ENCODE peak calls at places on chromosomes 1 and 21, in five cellular contexts. H, C, K, M and X are unnamed samples.

GRCh38 chr1:24389231-24389678 is 24.3 kb downstream of the STPG1 start:
- DNase-seq in H (no peak), C (no peak), K (no peak), M (no peak), X (peak)

GRCh38 chr1:23122796-23123195 is 45.9 kb downstream of the LUZP1 start:
- DNase-seq in H (no peak), C (no peak), K (no peak), M (no peak), X (no peak)

GRCh38 chr1:160277987-160278386 is 6.9 kb downstream of the PEX19 start:
- DNase-seq in H (no peak), C (no peak), K (no peak), M (no peak), X (no peak)

GRCh38 chr1:203388683-203389082 is 37.8 kb upstream of the FMOD start:
- DNase-seq in H (no peak), C (no peak), K (no peak), M (no peak), X (no peak)

GRCh38 chr1:40925834-40926403 is 53.6 kb upstream of the CTPS1 start:
- DNase-seq in H (no peak), C (no peak), K (no peak), M (no peak), X (no peak)

GRCh38 chr1:159030311-159030710 is 20.6 kb downstream of the IFI16 start:
- DNase-seq in H (no peak), C (no peak), K (no peak), M (no peak), X (no peak)

GRCh38 chr1:26274801-26275425 is 5.0 kb upstream of the SH3BGRL3 start:
- DNase-seq in H (no peak), C (no peak), K (no peak), M (no peak), X (peak)

GRCh38 chr1:174877208-174877673 is 122.5 kb upstream of the CACYBP start:
- DNase-seq in H (no peak), C (no peak), K (no peak), M (no peak), X (no peak)

GRCh38 chr1:7644906-7645750 is 126.0 kb upstream of the VAMP3 start:
- DNase-seq in H (no peak), C (no peak), K (no peak), M (no peak), X (no peak)

GRCh38 chr1:185735667-185736105 is 1.5 kb downstream of the HMCN1 start:
- DNase-seq in H (no peak), C (no peak), K (no peak), M (no peak), X (no peak)

GRCh38 chr1:214574598-214575411 is 23.4 kb upstream of the PTPN14 start:
- DNase-seq in H (no peak), C (no peak), K (no peak), M (no peak), X (no peak)

GRCh38 chr1:29789221-29789909 is 553.0 kb downstream of the PTPRU start:
- DNase-seq in H (no peak), C (no peak), K (no peak), M (no peak), X (peak)

GRCh38 chr1:227059076-227059475 is 119.0 kb downstream of the COQ8A start:
- DNase-seq in H (no peak), C (no peak), K (no peak), M (no peak), X (no peak)

GRCh38 chr1:173205146-173206051 is 1.7 kb downstream of the TNFSF4 start:
- DNase-seq in H (no peak), C (no peak), K (no peak), M (peak), X (no peak)

GRCh38 chr1:230067871-230068814 is 1.1 kb downstream of the GALNT2 start:
- DNase-seq in H (no peak), C (peak), K (no peak), M (no peak), X (no peak)

GRCh38 chr21:46219591-46220239 is 8.9 kb downstream of the LSS start:
- DNase-seq in H (no peak), C (no peak), K (no peak), M (no peak), X (no peak)

GRCh38 chr21:44475266-44475665 is 20.0 kb downstream of the LRRC3 start:
- DNase-seq in H (no peak), C (no peak), K (no peak), M (no peak), X (no peak)

GRCh38 chr1:212451416-212452322 is 18.9 kb downstream of the NENF start:
- DNase-seq in H (no peak), C (no peak), K (no peak), M (no peak), X (no peak)

GRCh38 chr1:192311281-192311680 is 5.5 kb upstream of the RGS21 start:
- DNase-seq in H (no peak), C (no peak), K (peak), M (peak), X (no peak)

GRCh38 chr1:58762806-58763205 is 21.0 kb downstream of the JUN start:
- DNase-seq in H (no peak), C (no peak), K (no peak), M (peak), X (no peak)

GRCh38 chr1:15736035-15736665 is at the start of gene SLC25A34:
- DNase-seq in H (no peak), C (no peak), K (no peak), M (no peak), X (no peak)

GRCh38 chr1:64934115-64934880 is 32.1 kb downstream of the JAK1 start:
- DNase-seq in H (no peak), C (no peak), K (no peak), M (peak), X (peak)

GRCh38 chr1:7178741-7179140 is 393.5 kb downstream of the CAMTA1 start:
- DNase-seq in H (no peak), C (no peak), K (no peak), M (no peak), X (no peak)

GRCh38 chr21:31293986-31294385 is 50.1 kb downstream of the TIAM1 start:
- DNase-seq in H (no peak), C (no peak), K (peak), M (peak), X (no peak)

GRCh38 chr1:83515566-83516169 is 483.3 kb downstream of the TTLL7 start:
- DNase-seq in H (no peak), C (no peak), K (no peak), M (peak), X (no peak)

GRCh38 chr1:231855966-231856365 is 229.4 kb downstream of the DISC1 start:
- DNase-seq in H (no peak), C (no peak), K (no peak), M (peak), X (no peak)

GRCh38 chr21:37079211-37079824 is 6.3 kb downstream of the TTC3 start:
- DNase-seq in H (no peak), C (no peak), K (no peak), M (no peak), X (no peak)
- TF ChIP-seq CTCF in H (no peak), C (no peak), K (no peak), M (peak), X (no peak)

GRCh38 chr1:207753611-207754010 is 1.8 kb downstream of the CD46 start:
- DNase-seq in H (no peak), C (no peak), K (no peak), M (no peak), X (no peak)

GRCh38 chr1:207754011-207754410 is 2.2 kb downstream of the CD46 start:
- DNase-seq in H (no peak), C (no peak), K (no peak), M (no peak), X (no peak)

GRCh38 chr1:207752456-207753132 is 740 bp downstream of the CD46 start:
- DNase-seq in H (no peak), C (peak), K (no peak), M (no peak), X (peak)

GRCh38 chr1:207750901-207751300 is 953 bp upstream of the CD46 start:
- DNase-seq in H (no peak), C (no peak), K (no peak), M (no peak), X (no peak)

GRCh38 chr1:207751790-207752455 is at the start of gene CD46:
- DNase-seq in H (peak), C (peak), K (peak), M (peak), X (peak)
- TF ChIP-seq CTCF in H (no peak), C (no peak), K (no peak), M (no peak), X (no peak)

GRCh38 chr1:87334351-87335174 is 5.9 kb downstream of the LMO4 start:
- DNase-seq in H (no peak), C (no peak), K (no peak), M (peak), X (no peak)
- TF ChIP-seq CTCF in H (no peak), C (no peak), K (peak), M (no peak), X (no peak)

DNA sequence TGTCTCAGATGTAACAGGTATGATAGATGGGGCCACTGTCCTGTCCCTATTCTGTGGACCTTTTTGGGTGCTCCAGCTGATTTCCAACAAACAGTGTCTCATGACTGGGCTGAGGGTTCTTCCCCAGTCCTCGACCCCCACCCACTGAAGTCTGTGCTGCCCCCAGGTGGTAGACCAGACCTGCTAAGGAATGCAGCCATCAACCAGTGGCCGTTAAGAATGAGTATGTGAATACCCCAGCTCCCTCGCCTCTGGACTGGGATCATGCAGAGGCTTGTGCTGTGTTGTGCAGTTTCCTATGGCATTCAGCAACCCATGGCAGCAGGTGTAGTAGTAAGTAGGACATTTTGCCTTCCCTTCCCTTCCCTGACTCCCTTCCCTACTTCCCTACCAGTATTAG is 183.1 kb upstream of the KAZN start:
- DNase-seq in H (no peak), C (peak), K (no peak), M (no peak), X (no peak)
- TF ChIP-seq CTCF in H (no peak), C (no peak), K (no peak), M (no peak), X (no peak)

DNA sequence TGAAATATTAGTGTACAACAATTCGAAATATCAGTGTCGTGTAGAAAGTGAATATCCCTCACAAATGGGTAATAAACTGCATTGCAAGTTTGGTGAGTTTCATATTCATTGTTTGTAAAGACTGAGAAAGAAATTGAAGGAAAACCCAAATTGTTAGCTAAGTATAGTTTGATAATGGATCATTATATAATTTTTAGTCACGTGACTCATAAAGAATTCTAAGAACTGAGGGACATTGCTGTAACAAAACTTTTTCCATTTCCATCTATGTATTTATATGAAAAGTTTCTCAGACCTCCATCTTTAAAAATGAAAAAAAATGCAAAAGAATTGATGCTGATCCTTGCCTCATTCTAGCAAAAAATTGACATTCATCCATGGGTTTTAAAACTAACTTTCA is 36.0 kb upstream of the SGIP1 start:
- DNase-seq in H (no peak), C (no peak), K (no peak), M (no peak), X (no peak)
- TF ChIP-seq CTCF in H (no peak), C (no peak), K (no peak), M (no peak), X (no peak)

GRCh38 chr1:151908228-151908691 is 1.1 kb downstream of the THEM4 start:
- DNase-seq in H (no peak), C (no peak), K (no peak), M (no peak), X (no peak)
- TF ChIP-seq CTCF in H (no peak), C (no peak), K (no peak), M (no peak), X (no peak)

GRCh38 chr1:5554111-5554510 is 438.1 kb downstream of the NPHP4 start:
- DNase-seq in H (no peak), C (no peak), K (no peak), M (no peak), X (no peak)

GRCh38 chr1:5552787-5553484 is 439.3 kb downstream of the NPHP4 start:
- DNase-seq in H (no peak), C (no peak), K (no peak), M (no peak), X (peak)

GRCh38 chr1:5555853-5556252 is 436.4 kb downstream of the NPHP4 start:
- DNase-seq in H (no peak), C (no peak), K (no peak), M (no peak), X (no peak)

GRCh38 chr1:5554784-5555183 is 437.4 kb downstream of the NPHP4 start:
- DNase-seq in H (no peak), C (no peak), K (no peak), M (no peak), X (peak)

DNA sequence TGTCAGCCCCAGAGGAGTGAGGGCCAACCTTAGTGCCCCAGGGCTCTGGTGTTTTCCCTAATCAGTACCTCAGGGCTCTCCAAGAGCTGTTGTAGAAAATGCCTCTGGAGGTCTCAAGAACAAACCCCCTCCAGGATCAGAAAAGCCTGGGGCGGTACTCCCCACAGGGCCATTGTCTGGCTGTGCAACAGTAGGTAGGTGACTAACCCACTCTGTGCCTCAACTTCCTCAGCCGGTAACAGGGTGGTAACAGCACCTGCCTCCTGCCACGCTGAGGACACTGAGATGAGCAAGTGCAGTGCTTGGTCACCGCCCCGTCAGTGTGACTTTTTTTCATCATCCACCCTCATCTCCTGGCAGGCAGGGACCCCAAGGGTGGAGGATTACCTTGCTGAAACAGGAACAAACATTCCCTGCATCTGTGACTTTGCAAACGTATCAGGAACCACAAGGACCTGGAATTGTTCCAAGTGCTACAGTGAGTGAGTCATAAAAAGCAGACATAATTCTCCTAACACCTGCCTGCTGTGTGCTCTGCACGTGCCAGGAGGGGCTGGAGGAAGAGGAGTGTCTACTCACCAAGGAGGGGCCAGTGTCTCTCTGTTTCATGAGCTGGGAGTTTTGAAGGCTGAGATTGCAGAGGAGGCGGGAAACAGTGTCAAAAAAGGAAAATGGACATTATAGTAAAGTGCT is 440.8 kb downstream of the NPHP4 start:
- DNase-seq in H (no peak), C (no peak), K (no peak), M (no peak), X (peak)
- TF ChIP-seq CTCF in H (no peak), C (no peak), K (no peak), M (no peak), X (no peak)